ENCODE peak calls at places on chromosome 7, in nine cellular contexts. F is heart right ventricle, T is transverse colon, U is body of pancreas, N is aorta, M is lower lobe of right lung, S is A549, C is right cardiac atrium, G is pancreas. V is an unnamed sample. For H3K4me1, the result is how much of the 10 kb centered on the place peaks cover.

GRCh38 chr7:68235937-68236336 is 1239.3 kb downstream of the TYW1 start:
- DNase-seq in F (no peak), T (no peak), U (no peak), N (no peak), M (no peak), S (peak), C (no peak), G (no peak), V (no peak)

GRCh38 chr7:150734293-150734692 is 2.9 kb upstream of the GIMAP5 start:
- DNase-seq in F (no peak), T (no peak), U (no peak), N (no peak), M (no peak), S (no peak), C (no peak), G (no peak), V (no peak)

GRCh38 chr7:154967581-154967980 is 35.3 kb downstream of the PAXIP1 start:
- DNase-seq in F (no peak), T (no peak), U (no peak), N (no peak), M (no peak), S (no peak), C (no peak), G (no peak), V (no peak)

GRCh38 chr7:7274782-7275181 is 92.4 kb downstream of the C1GALT1 start:
- DNase-seq in F (no peak), T (no peak), U (no peak), N (no peak), M (no peak), S (no peak), C (no peak), G (no peak), V (no peak)

GRCh38 chr7:106031271-106032029 is 68.4 kb downstream of the CDHR3 start:
- DNase-seq in F (no peak), T (no peak), U (no peak), N (no peak), M (no peak), S (no peak), C (peak), G (no peak), V (no peak)

GRCh38 chr7:143250822-143251221 is 12.4 kb upstream of the GSTK1 start:
- DNase-seq in F (no peak), T (no peak), U (no peak), N (no peak), M (no peak), S (no peak), C (no peak), G (no peak), V (no peak)

GRCh38 chr7:76356823-76357222 is 2.0 kb downstream of the YWHAG start:
- DNase-seq in F (no peak), T (peak), U (peak), N (no peak), M (no peak), S (peak), C (no peak), G (no peak), V (no peak)

GRCh38 chr7:127251458-127252379 is 1.0 kb downstream of the GRM8 start:
- DNase-seq in F (no peak), T (peak), U (peak), N (no peak), M (no peak), S (no peak), C (peak), G (peak), V (no peak)

GRCh38 chr7:21754963-21755362 is 190.7 kb downstream of the CDCA7L start:
- DNase-seq in F (no peak), T (no peak), U (no peak), N (no peak), M (no peak), S (no peak), C (no peak), G (no peak), V (no peak)

GRCh38 chr7:136018104-136018503 is 40.9 kb upstream of the MTPN start:
- DNase-seq in F (no peak), T (no peak), U (no peak), N (no peak), M (no peak), S (no peak), C (no peak), G (no peak), V (no peak)

GRCh38 chr7:22700559-22701002 is 26.4 kb upstream of the IL6 start:
- DNase-seq in F (no peak), T (no peak), U (no peak), N (no peak), M (no peak), S (no peak), C (no peak), G (no peak), V (no peak)

GRCh38 chr7:3229904-3230470 is 71.1 kb upstream of the SDK1 start:
- DNase-seq in F (no peak), T (no peak), U (no peak), N (no peak), M (no peak), S (no peak), C (no peak), G (no peak), V (no peak)
- H3K4me1 ChIP-seq in F (under half), T (under half), U (under half), N (under half), M (under half), S (under half), C (under half), G (under half), V (under half)

DNA sequence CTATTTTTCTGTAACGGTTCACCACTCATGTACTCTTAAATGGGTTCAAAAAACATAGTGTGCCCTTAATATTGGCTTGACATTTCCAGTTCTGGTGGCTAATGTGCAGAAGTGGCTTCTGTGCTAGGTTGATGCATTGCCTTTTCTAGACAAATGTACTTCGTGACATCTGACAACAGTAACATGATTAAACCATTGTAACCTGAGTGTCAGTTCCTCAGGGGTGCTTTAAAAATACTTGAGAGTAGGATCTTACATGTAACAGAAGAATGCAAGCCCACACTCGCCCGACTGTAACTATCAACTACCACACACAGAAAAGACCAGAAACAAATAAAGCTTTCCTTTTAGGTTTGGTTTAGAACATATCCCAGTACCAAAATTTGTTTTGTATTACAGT is 393.4 kb upstream of the NFE2L3 start:
- DNase-seq in F (no peak), T (no peak), U (no peak), N (no peak), M (no peak), S (no peak), C (no peak), G (no peak), V (no peak)
- H3K4me3 ChIP-seq in F (no peak), T (no peak), U (no peak), N (no peak), M (no peak), S (no peak), C (no peak), G (no peak), V (no peak)

DNA sequence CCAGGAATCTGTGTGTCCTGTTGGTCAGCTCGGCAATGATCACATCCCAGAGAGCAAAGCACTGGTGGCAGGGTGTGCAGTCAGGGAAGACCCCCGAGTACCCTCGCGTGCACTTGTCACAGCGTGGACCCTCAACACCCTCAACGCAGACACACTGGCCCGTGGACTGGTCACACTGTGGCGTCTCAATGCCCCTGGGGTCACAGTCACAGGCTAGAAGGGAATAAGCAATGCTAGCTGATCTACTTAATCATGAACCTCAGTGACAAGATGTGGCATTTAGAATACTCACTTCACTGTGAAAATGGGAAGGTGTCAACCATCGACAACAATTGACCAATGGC is 49.1 kb downstream of the DLD start:
- DNase-seq in F (no peak), T (no peak), U (no peak), N (no peak), M (no peak), S (no peak), C (no peak), G (no peak), V (no peak)
- H3K4me1 ChIP-seq in F (under half), T (under half), U (under half), N (under half), M (under half), S (under half), C (under half), G (under half), V (half or more)

GRCh38 chr7:134892002-134892693 is 94.2 kb upstream of the AGBL3 start:
- DNase-seq in F (no peak), T (no peak), U (no peak), N (no peak), M (no peak), S (no peak), C (no peak), G (no peak), V (no peak)

GRCh38 chr7:134891262-134892001 is 94.9 kb upstream of the AGBL3 start:
- DNase-seq in F (peak), T (peak), U (peak), N (peak), M (peak), S (peak), C (peak), G (peak), V (peak)

GRCh38 chr7:134892963-134893362 is 93.3 kb upstream of the AGBL3 start:
- DNase-seq in F (no peak), T (no peak), U (no peak), N (no peak), M (no peak), S (no peak), C (no peak), G (no peak), V (no peak)

GRCh38 chr7:134888141-134888740 is 98.1 kb upstream of the AGBL3 start:
- DNase-seq in F (no peak), T (no peak), U (no peak), N (no peak), M (no peak), S (no peak), C (no peak), G (no peak), V (no peak)

DNA sequence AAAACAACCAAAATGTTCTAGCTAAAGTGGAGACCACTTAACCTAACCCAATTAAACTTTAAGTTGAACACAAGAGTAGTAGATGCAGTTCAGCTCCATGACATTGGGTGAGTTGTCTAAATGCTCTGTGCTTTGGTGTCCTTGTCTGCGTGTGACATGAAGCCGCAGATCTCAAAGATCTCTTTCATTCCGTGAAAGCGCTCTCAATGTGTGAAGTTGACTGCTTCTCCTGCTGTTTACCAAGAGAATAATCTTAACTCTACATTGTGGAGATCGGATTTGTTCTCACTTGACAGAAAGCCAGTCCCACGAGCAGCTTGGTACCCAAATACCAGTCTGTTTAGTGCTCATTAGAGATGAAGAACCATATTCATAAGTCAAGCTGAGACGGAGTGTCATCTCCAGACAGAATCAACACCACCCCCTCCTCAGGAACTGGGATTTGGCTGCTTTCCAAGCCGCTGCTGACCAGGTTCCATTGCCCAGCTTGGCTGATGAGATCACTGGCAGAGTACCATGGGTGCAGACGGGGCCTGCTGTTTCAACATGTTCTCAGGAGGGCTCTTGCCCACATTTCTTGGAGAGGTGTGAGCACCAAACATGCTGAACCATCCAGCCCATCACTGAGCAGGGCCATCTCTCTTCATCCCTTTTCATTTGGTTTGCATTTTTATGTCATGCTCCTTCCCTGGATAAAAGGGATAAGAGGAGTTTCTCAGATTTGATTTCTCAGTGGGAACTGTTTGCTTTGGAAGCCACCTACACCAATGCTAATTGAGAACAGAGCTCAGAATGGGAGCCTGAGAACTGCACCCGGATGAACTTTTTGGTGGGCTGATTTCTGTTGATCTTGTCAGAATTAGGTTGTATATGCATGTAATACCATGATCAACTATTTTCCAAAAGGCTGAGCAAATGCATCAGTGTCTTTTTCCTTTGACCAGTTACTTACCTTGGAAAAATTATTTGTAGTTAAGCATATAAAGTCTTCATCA is 95.8 kb upstream of the AGBL3 start:
- DNase-seq in F (no peak), T (no peak), U (no peak), N (no peak), M (no peak), S (peak), C (peak), G (peak), V (peak)
- H3K4me3 ChIP-seq in F (peak), T (no peak), U (no peak), N (peak), M (peak), S (no peak), C (peak), G (no peak), V (peak)

DNA sequence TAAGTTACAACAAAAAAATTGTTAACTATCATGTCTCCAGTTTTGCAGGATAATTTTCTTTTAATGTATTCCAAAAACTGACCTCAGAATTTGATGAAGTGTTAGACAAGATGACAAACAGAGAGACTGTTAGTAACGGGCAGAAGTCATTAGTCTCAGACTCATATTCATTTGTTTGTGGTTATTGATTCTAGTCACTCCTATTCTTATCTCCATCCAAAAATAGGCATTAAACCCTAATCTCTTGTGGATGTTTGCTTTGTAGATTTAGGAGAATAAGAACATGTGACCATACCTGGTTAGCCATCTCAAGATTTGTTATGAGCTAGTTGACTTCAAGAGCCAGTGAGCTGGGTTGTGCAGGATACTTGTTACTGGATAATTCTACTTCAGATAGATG is 261.1 kb downstream of the AUTS2 start:
- DNase-seq in F (no peak), T (no peak), U (no peak), N (no peak), M (no peak), S (no peak), C (no peak), G (no peak), V (no peak)
- H3K4me1 ChIP-seq in F (under half), T (under half), U (under half), N (under half), M (under half), S (under half), C (under half), G (under half), V (under half)

GRCh38 chr7:128833939-128834310 is 3.7 kb downstream of the FLNC start:
- DNase-seq in F (no peak), T (no peak), U (no peak), N (no peak), M (no peak), S (no peak), C (no peak), G (no peak), V (no peak)
- H3K4me3 ChIP-seq in F (peak), T (no peak), U (no peak), N (no peak), M (no peak), S (no peak), C (no peak), G (no peak), V (peak)

V was measured in left ventricle myocardium inferior.